ENCODE peak calls at places on chromosomes 2 and 18, in six cellular contexts. S is Caki2, Z is mesothelial cell of epicardium, Y is AG04449, D is NCI-H1436, C is KBM-7. H is an unnamed sample.

GRCh38 chr2:20110876-20111275 is 59.4 kb upstream of the LAPTM4A start:
- DNase-seq in S (no peak), Z (no peak), Y (no peak), D (no peak), C (no peak), H (no peak)

GRCh38 chr2:64982311-64982857 is 6.8 kb upstream of the SLC1A4 start:
- DNase-seq in S (no peak), Z (no peak), Y (no peak), D (no peak), C (no peak), H (no peak)

GRCh38 chr2:60446413-60447358 is 106.8 kb downstream of the BCL11A start:
- DNase-seq in S (no peak), Z (no peak), Y (no peak), D (no peak), C (no peak), H (no peak)

GRCh38 chr18:57063601-57064000 is 83.3 kb upstream of the BOD1L2 start:
- DNase-seq in S (no peak), Z (no peak), Y (no peak), D (no peak), C (no peak), H (no peak)

GRCh38 chr2:174645316-174645715 is 47.7 kb upstream of the WIPF1 start:
- DNase-seq in S (no peak), Z (no peak), Y (no peak), D (no peak), C (no peak), H (no peak)

GRCh38 chr18:22987547-22988182 is 54.5 kb downstream of the RBBP8 start:
- DNase-seq in S (no peak), Z (no peak), Y (no peak), D (no peak), C (no peak), H (no peak)

GRCh38 chr18:77671456-77672167 is 422.0 kb downstream of the GALR1 start:
- DNase-seq in S (no peak), Z (no peak), Y (no peak), D (no peak), C (no peak), H (no peak)

GRCh38 chr18:64983497-64984238 is 767.1 kb upstream of the CDH7 start:
- DNase-seq in S (no peak), Z (no peak), Y (no peak), D (no peak), C (no peak), H (no peak)

GRCh38 chr18:58590231-58590630 is 38.7 kb downstream of the ALPK2 start:
- DNase-seq in S (peak), Z (no peak), Y (no peak), D (no peak), C (no peak), H (peak)

GRCh38 chr2:169961911-169962310 is 134.7 kb downstream of the UBR3 start:
- DNase-seq in S (no peak), Z (no peak), Y (no peak), D (no peak), C (no peak), H (no peak)

GRCh38 chr2:204108301-204108700 is 171.7 kb downstream of the ICOS start:
- DNase-seq in S (peak), Z (no peak), Y (no peak), D (peak), C (peak), H (peak)

GRCh38 chr2:158015428-158016076 is 86.1 kb upstream of the UPP2 start:
- DNase-seq in S (no peak), Z (no peak), Y (no peak), D (no peak), C (peak), H (no peak)

GRCh38 chr18:35999925-36000324 is 27.4 kb downstream of the RMP24 start:
- DNase-seq in S (no peak), Z (no peak), Y (no peak), D (no peak), C (no peak), H (no peak)

GRCh38 chr2:6492573-6492972 is 373.1 kb downstream of the CMPK2 start:
- DNase-seq in S (no peak), Z (no peak), Y (no peak), D (no peak), C (no peak), H (no peak)

GRCh38 chr2:72925328-72925943 is 8.1 kb downstream of the EMX1 start:
- DNase-seq in S (no peak), Z (no peak), Y (no peak), D (no peak), C (no peak), H (no peak)

GRCh38 chr18:63472380-63472779 is 4.4 kb upstream of the SERPINB5 start:
- DNase-seq in S (peak), Z (no peak), Y (no peak), D (no peak), C (no peak), H (no peak)

GRCh38 chr18:75727479-75727878 is 300.0 kb upstream of the SMIM21 start:
- DNase-seq in S (no peak), Z (no peak), Y (no peak), D (peak), C (peak), H (no peak)

GRCh38 chr2:233436691-233437438 is 82.6 kb downstream of the DGKD start:
- DNase-seq in S (no peak), Z (no peak), Y (no peak), D (no peak), C (no peak), H (no peak)

GRCh38 chr18:45441110-45441842 is 174.0 kb upstream of the SLC14A2 start:
- DNase-seq in S (no peak), Z (no peak), Y (no peak), D (no peak), C (peak), H (no peak)

GRCh38 chr18:12307871-12308385 is at the start of gene TUBB6:
- DNase-seq in S (no peak), Z (peak), Y (no peak), D (peak), C (peak), H (peak)

GRCh38 chr2:118319271-118319684 is 231.0 kb downstream of the INSIG2 start:
- DNase-seq in S (no peak), Z (no peak), Y (no peak), D (no peak), C (no peak), H (no peak)

GRCh38 chr2:134491796-134492441 is 226.9 kb downstream of the TMEM163 start:
- DNase-seq in S (no peak), Z (no peak), Y (no peak), D (peak), C (no peak), H (no peak)

H was measured in kidney glomerular epithelial cell.